ENCODE peak calls at places on chromosomes 7 and 10, in seven cellular contexts. T is CD4-positive, alpha-beta T cell; D is Calu3; L is hepatocyte; F is Peyer's patch; H is fibroblast of mammary gland; V is LNCaP clone FGC. Z is an unnamed sample.

GRCh38 chr10:36331121-36331520 is 689.0 kb upstream of the FZD8 start:
- DNase-seq in V (no peak), F (no peak), T (no peak), D (no peak), L (no peak), H (no peak), Z (no peak)

GRCh38 chr10:2202401-2202800 is 465.1 kb upstream of the ADARB2 start:
- DNase-seq in F (no peak), V (no peak), L (no peak), D (no peak), T (no peak), H (no peak), Z (no peak)

GRCh38 chr7:27182861-27183681 is 2.0 kb downstream of the HOXA11 start:
- DNase-seq in H (no peak), D (no peak), L (no peak), T (peak), V (no peak), F (no peak), Z (no peak)

GRCh38 chr10:46068905-46069304 is 22.8 kb upstream of the MSMB start:
- DNase-seq in F (no peak), D (no peak), V (no peak), L (no peak), T (no peak), H (no peak), Z (no peak)

GRCh38 chr10:20673175-20673574 is 223.9 kb downstream of the NEBL start:
- DNase-seq in V (no peak), D (no peak), H (no peak), L (no peak), F (no peak), T (no peak), Z (no peak)

GRCh38 chr7:49850921-49851613 is 77.6 kb downstream of the VWC2 start:
- DNase-seq in L (peak), F (no peak), D (no peak), H (no peak), T (no peak), V (no peak), Z (no peak)

GRCh38 chr7:158680754-158681153 is 23.9 kb downstream of the NCAPG2 start:
- DNase-seq in T (no peak), L (no peak), V (no peak), F (no peak), D (no peak), H (no peak), Z (no peak)

GRCh38 chr10:48332166-48332870 is 25.8 kb downstream of the MAPK8 start:
- DNase-seq in L (no peak), F (no peak), T (no peak), D (no peak), H (no peak), V (peak), Z (no peak)

GRCh38 chr7:12683678-12684077 is 3.8 kb upstream of the ARL4A start:
- DNase-seq in T (no peak), V (no peak), F (no peak), H (peak), L (no peak), D (no peak), Z (no peak)

GRCh38 chr10:26481914-26482550 is 43.9 kb downstream of the APBB1IP start:
- DNase-seq in L (no peak), D (no peak), F (peak), H (no peak), T (no peak), V (no peak), Z (no peak)

GRCh38 chr7:128164061-128164954 is 76.8 kb upstream of the LEP start:
- DNase-seq in F (no peak), V (no peak), L (peak), T (no peak), H (peak), D (peak), Z (peak)

GRCh38 chr7:31935671-31936070 is 134.5 kb downstream of the PDE1C start:
- DNase-seq in H (no peak), V (no peak), D (no peak), F (no peak), T (no peak), L (no peak), Z (no peak)

GRCh38 chr7:137146012-137146455 is 197.5 kb downstream of the PTN start:
- DNase-seq in F (no peak), D (no peak), V (no peak), T (no peak), H (peak), L (no peak), Z (no peak)

GRCh38 chr7:29809533-29810155 is 3.3 kb downstream of the WIPF3 start:
- DNase-seq in D (no peak), L (no peak), T (no peak), V (no peak), H (no peak), F (no peak), Z (no peak)

GRCh38 chr7:114631249-114631822 is 216.7 kb downstream of the FOXP2 start:
- DNase-seq in T (no peak), L (no peak), V (no peak), H (no peak), F (no peak), D (no peak), Z (no peak)

GRCh38 chr7:156496491-156497264 is 143.9 kb upstream of the RNF32 start:
- DNase-seq in V (no peak), F (no peak), H (no peak), D (no peak), L (no peak), T (no peak), Z (no peak)

GRCh38 chr10:360653-361052 is 225.4 kb downstream of the ZMYND11 start:
- DNase-seq in L (no peak), V (no peak), F (no peak), H (no peak), T (no peak), D (no peak), Z (no peak)

GRCh38 chr10:65090991-65091390 is 1569.8 kb downstream of the REEP3 start:
- DNase-seq in D (no peak), L (no peak), T (no peak), H (no peak), F (no peak), V (peak), Z (no peak)

GRCh38 chr7:39709768-39710291 is 86.5 kb downstream of the RALA start:
- DNase-seq in H (peak), D (no peak), T (no peak), L (peak), V (no peak), F (no peak), Z (no peak)

GRCh38 chr7:101527844-101528667 is 101.0 kb downstream of the MYL10 start:
- DNase-seq in T (no peak), D (no peak), F (no peak), V (no peak), H (no peak), L (no peak), Z (no peak)

GRCh38 chr7:104929921-104930320 is 84.1 kb upstream of the KMT2E start:
- DNase-seq in H (no peak), V (no peak), D (no peak), L (no peak), F (no peak), T (no peak), Z (no peak)

GRCh38 chr7:133783276-133783675 is 343.9 kb upstream of the LRGUK start:
- DNase-seq in V (no peak), T (no peak), H (peak), D (no peak), L (no peak), F (no peak), Z (no peak)

GRCh38 chr7:121994625-121995410 is 121.9 kb downstream of the PTPRZ1 start:
- DNase-seq in H (peak), F (no peak), D (peak), V (peak), L (peak), T (no peak), Z (no peak)

GRCh38 chr10:127883516-127883915 is 9.2 kb downstream of the CLRN3 start:
- DNase-seq in V (no peak), H (no peak), L (no peak), D (no peak), T (no peak), F (peak), Z (peak)

GRCh38 chr10:127882801-127883459 is 9.8 kb downstream of the CLRN3 start:
- DNase-seq in T (no peak), H (no peak), D (no peak), F (peak), L (no peak), V (no peak), Z (peak)

GRCh38 chr10:127881262-127881661 is 11.5 kb downstream of the CLRN3 start:
- DNase-seq in V (no peak), L (peak), D (no peak), F (peak), H (no peak), T (no peak), Z (peak)

GRCh38 chr10:127880557-127880956 is 12.2 kb downstream of the CLRN3 start:
- DNase-seq in H (no peak), D (no peak), F (peak), T (no peak), L (no peak), V (no peak), Z (peak)

DNA sequence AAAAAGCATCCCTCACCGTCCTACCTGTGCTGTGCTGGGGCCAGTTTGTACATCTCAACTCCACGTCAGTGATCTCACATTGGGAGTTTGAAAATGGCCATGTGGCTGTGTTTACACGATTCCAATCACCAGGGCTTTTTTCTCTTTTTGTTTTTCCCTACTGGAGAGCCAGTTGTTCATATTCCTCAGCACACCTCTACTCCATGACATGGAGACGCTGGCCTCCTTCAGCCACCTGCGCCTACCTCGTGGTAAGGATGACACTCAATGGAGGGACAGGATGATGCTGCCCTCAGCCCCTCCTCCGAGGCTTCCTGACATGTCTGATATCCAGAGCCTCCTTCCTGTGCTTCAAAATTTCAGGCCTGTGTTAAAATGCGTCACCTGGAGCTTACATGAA is 10.3 kb downstream of the CLRN3 start:
- DNase-seq in H (no peak), L (no peak), F (peak), D (no peak), V (no peak), T (no peak), Z (peak)
- TF ChIP-seq CTCF in H (no peak), L (no peak), F (no peak), D (no peak), V (no peak), T (no peak), Z (no peak)

GRCh38 chr7:4102231-4102841 is 579.8 kb upstream of the FOXK1 start:
- DNase-seq in H (no peak), D (no peak), T (no peak), F (no peak), L (no peak), V (no peak), Z (no peak)

GRCh38 chr7:4099651-4100050 is 582.4 kb upstream of the FOXK1 start:
- DNase-seq in T (no peak), F (no peak), H (no peak), D (no peak), V (no peak), L (no peak), Z (no peak)

GRCh38 chr7:4100148-4100547 is 581.9 kb upstream of the FOXK1 start:
- DNase-seq in L (no peak), V (no peak), F (no peak), H (no peak), D (no peak), T (no peak), Z (no peak)

GRCh38 chr7:4100691-4101090 is 581.4 kb upstream of the FOXK1 start:
- DNase-seq in F (no peak), T (no peak), V (no peak), H (no peak), D (no peak), L (no peak), Z (no peak)

GRCh38 chr7:4103352-4104091 is 578.6 kb upstream of the FOXK1 start:
- DNase-seq in L (no peak), H (no peak), V (no peak), T (no peak), F (no peak), D (no peak), Z (no peak)
- TF ChIP-seq CTCF in L (peak), H (no peak), V (peak), T (peak), F (peak), D (peak), Z (peak)

GRCh38 chr10:110138197-110138812 is 69.1 kb upstream of the MXI1 start:
- DNase-seq in F (no peak), L (peak), D (no peak), V (peak), H (peak), T (no peak), Z (no peak)
- TF ChIP-seq CTCF in F (peak), L (peak), D (no peak), V (peak), H (peak), T (peak), Z (peak)

DNA sequence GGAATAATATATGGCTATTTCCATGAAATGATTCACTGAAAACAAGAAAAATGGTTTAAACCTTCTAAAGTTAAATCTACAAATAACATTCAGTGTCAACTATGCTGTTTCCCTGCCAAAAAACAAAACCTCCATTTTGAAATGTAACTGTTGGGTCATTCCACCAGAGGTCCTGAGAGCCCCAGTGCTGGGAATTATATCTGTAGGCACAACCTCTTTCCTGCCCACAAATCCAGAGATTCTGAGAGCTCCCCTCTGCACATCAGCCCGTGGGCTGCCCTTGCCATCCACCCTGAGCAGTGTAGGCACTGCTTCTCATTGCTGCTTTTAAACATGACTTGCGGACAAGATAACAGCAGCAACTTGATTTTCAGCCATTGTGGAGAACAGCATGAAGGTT is 198.6 kb downstream of the TMEM178B start:
- DNase-seq in D (no peak), H (no peak), L (no peak), V (no peak), T (no peak), F (no peak), Z (no peak)
- TF ChIP-seq CTCF in D (no peak), H (peak), L (no peak), V (no peak), T (no peak), F (no peak), Z (no peak)

GRCh38 chr10:11142809-11143208 is 125.1 kb downstream of the CELF2 start:
- DNase-seq in F (no peak), T (no peak), D (no peak), L (no peak), V (no peak), H (no peak), Z (no peak)
- TF ChIP-seq CTCF in F (peak), T (no peak), D (no peak), L (no peak), V (no peak), H (no peak), Z (no peak)

GRCh38 chr10:91698258-91698657 is 65.4 kb upstream of the PPP1R3C start:
- DNase-seq in L (no peak), V (no peak), D (no peak), F (no peak), H (no peak), T (no peak), Z (no peak)
- TF ChIP-seq CTCF in L (no peak), V (no peak), D (no peak), F (no peak), H (no peak), T (no peak), Z (no peak)

DNA sequence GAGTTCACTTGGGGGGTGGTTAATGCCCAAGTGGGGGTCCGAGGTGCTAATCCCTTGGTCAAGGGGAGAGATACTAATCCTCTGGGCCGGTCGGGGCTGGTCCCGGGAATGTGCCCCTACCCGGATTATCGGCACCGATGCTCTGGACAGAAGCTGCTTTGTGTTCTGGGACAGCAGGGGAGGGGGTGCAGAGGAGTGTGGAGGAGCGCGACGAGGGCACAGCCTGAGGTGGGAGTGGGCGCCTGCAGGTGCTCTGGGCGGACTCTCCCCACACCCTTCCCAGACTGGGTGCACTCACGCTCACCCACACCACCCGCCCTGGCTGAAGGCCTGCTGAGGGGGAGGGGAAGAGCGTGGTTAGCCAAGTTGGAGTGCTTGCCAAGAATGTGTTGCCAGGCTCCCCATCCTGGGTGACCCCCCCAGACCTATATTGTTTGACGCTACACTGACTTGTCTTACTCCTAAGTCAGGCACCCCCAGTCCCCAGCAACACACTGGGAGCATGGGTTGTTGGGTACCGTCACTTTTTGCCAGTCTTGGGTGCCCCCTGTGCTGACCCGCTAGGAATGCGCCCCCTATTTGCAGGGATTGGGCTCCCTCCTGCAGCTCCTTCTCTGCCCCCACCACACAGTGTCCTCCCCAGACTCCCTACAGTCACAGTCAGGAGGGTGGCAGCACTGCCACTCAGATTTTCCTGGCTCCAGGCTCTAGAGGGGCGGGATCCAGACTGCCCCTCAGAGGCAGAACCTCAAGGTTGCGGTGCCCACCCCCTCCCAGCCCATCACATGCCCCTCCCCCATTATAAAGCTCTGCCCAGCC is 1.2 kb downstream of the SLC4A2 start:
- DNase-seq in T (no peak), D (peak), L (peak), H (peak), F (no peak), V (no peak), Z (no peak)
- TF ChIP-seq CTCF in T (no peak), D (no peak), L (no peak), H (peak), F (no peak), V (no peak), Z (peak)

GRCh38 chr7:157646551-157646950 is 309.7 kb downstream of the DNAJB6 start:
- DNase-seq in L (no peak), V (no peak), D (no peak), T (no peak), H (no peak), F (no peak), Z (no peak)
- TF ChIP-seq CTCF in L (no peak), V (no peak), D (no peak), T (no peak), H (no peak), F (no peak), Z (no peak)

Z was measured in osteocyte.